ENCODE peak calls at places on chromosomes 3 and 15, in eight cellular contexts. H, S, Q, J, E, X, G and Z are unnamed samples.

GRCh38 chr15:68405426-68406250 is 26.3 kb downstream of the ITGA11 start:
- DNase-seq in H (no peak), S (no peak), Q (no peak), J (no peak), E (no peak), X (no peak), G (peak; percentile 8), Z (no peak)

GRCh38 chr3:178602864-178603263 is 66.6 kb downstream of the KCNMB2 start:
- DNase-seq in H (no peak), S (no peak), Q (no peak), J (no peak), E (no peak), X (no peak), G (no peak), Z (no peak)

GRCh38 chr3:32203854-32204253 is 34.6 kb upstream of the CMTM8 start:
- DNase-seq in H (no peak), S (no peak), Q (peak; percentile 39), J (peak; percentile 47), E (peak; percentile 52), X (peak; percentile 27), G (no peak), Z (peak; percentile 32)

GRCh38 chr3:134527037-134527436 is 41.2 kb downstream of the CEP63 start:
- DNase-seq in H (peak; percentile 2), S (peak; percentile 11), Q (no peak), J (peak; percentile 15), E (no peak), X (no peak), G (peak; percentile 67), Z (peak; percentile 4)

GRCh38 chr15:100780208-100780800 is 99.3 kb upstream of the ALDH1A3 start:
- DNase-seq in H (no peak), S (no peak), Q (no peak), J (no peak), E (no peak), X (no peak), G (no peak), Z (no peak)

GRCh38 chr15:71780349-71780976 is 29.9 kb upstream of the NR2E3 start:
- DNase-seq in H (peak; percentile 27), S (peak; percentile 64), Q (peak; percentile 84), J (peak; percentile 76), E (peak; percentile 70), X (peak; percentile 84), G (peak; percentile 79), Z (peak; percentile 23)

GRCh38 chr3:190306513-190307163 is 15.6 kb downstream of the CLDN1 start:
- DNase-seq in H (no peak), S (no peak), Q (no peak), J (peak; percentile 27), E (peak; percentile 51), X (peak; percentile 55), G (no peak), Z (peak; percentile 86)

GRCh38 chr3:65732060-65732933 is 306.4 kb downstream of the MAGI1 start:
- DNase-seq in H (no peak), S (peak; percentile 68), Q (peak; percentile 73), J (peak; percentile 84), E (peak; percentile 76), X (peak; percentile 71), G (no peak), Z (peak; percentile 52)

GRCh38 chr15:85722374-85722773 is 72.4 kb downstream of the KLHL25 start:
- DNase-seq in H (no peak), S (no peak), Q (no peak), J (no peak), E (no peak), X (no peak), G (no peak), Z (no peak)

GRCh38 chr3:108124337-108125150 is 33.7 kb upstream of the CD47 start:
- DNase-seq in H (peak; percentile 66), S (no peak), Q (peak; percentile 30), J (no peak), E (no peak), X (no peak), G (no peak), Z (no peak)

GRCh38 chr3:68919000-68919399 is 13.3 kb downstream of the TAFA4 start:
- DNase-seq in H (no peak), S (peak; percentile 17), Q (peak; percentile 21), J (peak; percentile 42), E (peak; percentile 27), X (peak; percentile 35), G (peak; percentile 52), Z (peak; percentile 13)

GRCh38 chr3:143283432-143284128 is 164.0 kb downstream of the CHST2 start:
- DNase-seq in H (peak; percentile 8), S (no peak), Q (no peak), J (peak; percentile 22), E (peak; percentile 62), X (no peak), G (no peak), Z (peak; percentile 74)

GRCh38 chr15:60906275-60906674 is 322.8 kb downstream of the RORA start:
- DNase-seq in H (no peak), S (no peak), Q (peak; percentile 37), J (no peak), E (no peak), X (no peak), G (no peak), Z (no peak)

GRCh38 chr15:75446146-75446545 is 5.3 kb downstream of the SIN3A start:
- DNase-seq in H (no peak), S (no peak), Q (no peak), J (no peak), E (no peak), X (no peak), G (no peak), Z (no peak)

GRCh38 chr3:131361464-131362421 is 19.8 kb upstream of the NUDT16 start:
- DNase-seq in H (no peak), S (peak; percentile 96), Q (peak; percentile 16), J (peak; percentile 55), E (peak; percentile 45), X (peak; percentile 64), G (peak; percentile 99), Z (peak; percentile 65)

GRCh38 chr3:187223799-187224198 is 26.5 kb downstream of the RTP1 start:
- DNase-seq in H (no peak), S (no peak), Q (no peak), J (peak; percentile 23), E (no peak), X (no peak), G (no peak), Z (peak; percentile 60)

GRCh38 chr3:189186093-189186492 is 14.3 kb downstream of the TPRG1 start:
- DNase-seq in H (no peak), S (no peak), Q (no peak), J (peak; percentile 54), E (peak; percentile 59), X (peak; percentile 61), G (no peak), Z (peak; percentile 23)

GRCh38 chr3:190581041-190581501 is 67.2 kb downstream of the IL1RAP start:
- DNase-seq in H (no peak), S (no peak), Q (peak; percentile 46), J (peak; percentile 45), E (peak; percentile 11), X (peak; percentile 66), G (no peak), Z (no peak)

GRCh38 chr3:8280161-8280560 is 221.5 kb upstream of the LMCD1 start:
- DNase-seq in H (no peak), S (no peak), Q (no peak), J (no peak), E (no peak), X (no peak), G (peak; percentile 47), Z (no peak)

GRCh38 chr3:127970966-127971592 is 56.0 kb downstream of the KBTBD12 start:
- DNase-seq in H (peak; percentile 5), S (peak; percentile 53), Q (peak; percentile 27), J (peak; percentile 74), E (peak; percentile 61), X (peak; percentile 70), G (peak; percentile 45), Z (peak; percentile 41)

GRCh38 chr3:17831366-17831765 is 88.9 kb upstream of the TBC1D5 start:
- DNase-seq in H (no peak), S (no peak), Q (no peak), J (peak; percentile 65), E (peak; percentile 14), X (peak; percentile 10), G (no peak), Z (peak; percentile 53)

GRCh38 chr3:75332784-75333183 is 331.3 kb upstream of the FRG2C start:
- DNase-seq in H (no peak), S (no peak), Q (no peak), J (peak; percentile 65), E (peak; percentile 10), X (no peak), G (no peak), Z (no peak)